ENCODE peak calls at places on chromosomes 3 and 15, in nine cellular contexts. R is NCI-H524 treated with DMSO at 0.1 percent for 48 hours, S is AG04449, N is WTC11, E is midbrain, Y is B cell, M is cardiac muscle cell, B is MG63, U is heart right ventricle. I is an unnamed sample.

GRCh38 chr3:171228228-171228627 is 201.7 kb upstream of the SLC2A2 start:
- DNase-seq in U (no peak), M (no peak), B (no peak), N (no peak), R (no peak), E (no peak), Y (no peak), S (no peak), I (no peak)

GRCh38 chr3:22621205-22621809 is 581.8 kb upstream of the UBE2E2 start:
- DNase-seq in M (no peak), E (no peak), R (no peak), N (no peak), B (no peak), Y (no peak), S (no peak), U (no peak), I (no peak)

GRCh38 chr3:169252535-169252934 is 411.0 kb downstream of the MECOM start:
- DNase-seq in N (no peak), Y (no peak), U (no peak), M (no peak), B (no peak), S (no peak), E (no peak), R (no peak), I (no peak)

GRCh38 chr3:168863561-168863960 is 767.8 kb upstream of the GOLIM4 start:
- DNase-seq in E (no peak), B (no peak), Y (no peak), S (no peak), U (no peak), R (no peak), N (no peak), M (no peak), I (no peak)

GRCh38 chr15:89912674-89913396 is at the start of gene ARPIN:
- DNase-seq in B (peak), N (peak), M (peak), U (peak), Y (no peak), E (peak), R (no peak), S (no peak), I (peak)

GRCh38 chr15:76328962-76329361 is 7.6 kb upstream of the ISL2 start:
- DNase-seq in U (no peak), S (no peak), B (no peak), M (no peak), N (no peak), R (no peak), Y (no peak), E (no peak), I (no peak)

GRCh38 chr15:52370010-52370409 is 74.4 kb upstream of the MYO5C start:
- DNase-seq in E (no peak), B (no peak), Y (peak), N (no peak), S (no peak), R (no peak), U (no peak), M (no peak), I (no peak)

GRCh38 chr15:90142216-90143175 is 40.2 kb upstream of the IDH2 start:
- DNase-seq in N (no peak), M (no peak), Y (peak), U (no peak), B (no peak), E (no peak), S (no peak), R (no peak), I (no peak)

GRCh38 chr3:49158108-49158709 is 7.9 kb downstream of the CCDC71 start:
- DNase-seq in R (no peak), Y (peak), B (no peak), S (no peak), U (no peak), E (peak), N (peak), M (peak), I (peak)